ENCODE peak calls at places on chromosomes 11 and 22, in five cellular contexts. Z is cardiac muscle cell, G is heart right ventricle, D is A549, W is brain microvascular endothelial cell. N is an unnamed sample.

GRCh38 chr11:65487467-65488272 is 11.2 kb upstream of the MALAT1 start:
- DNase-seq in Z (peak), G (peak), D (peak), W (peak), N (peak)

GRCh38 chr22:34866501-34867171 is 199.3 kb upstream of the ISX start:
- DNase-seq in Z (peak), G (no peak), D (no peak), W (no peak), N (peak)

GRCh38 chr11:95692526-95693270 is 96.9 kb downstream of the FAM76B start:
- DNase-seq in Z (no peak), G (no peak), D (no peak), W (peak), N (no peak)

GRCh38 chr22:43550024-43550620 is 138.3 kb downstream of the MPPED1 start:
- DNase-seq in Z (no peak), G (no peak), D (no peak), W (no peak), N (no peak)

GRCh38 chr22:47392729-47393128 is 630.3 kb downstream of the TBC1D22A start:
- DNase-seq in Z (no peak), G (no peak), D (no peak), W (no peak), N (no peak)

GRCh38 chr22:37492428-37493344 is 6.5 kb upstream of the MFNG start:
- DNase-seq in Z (peak), G (no peak), D (peak), W (peak), N (peak)

GRCh38 chr22:32175751-32176644 is 16.9 kb upstream of the C22orf42 start:
- DNase-seq in Z (peak), G (no peak), D (no peak), W (no peak), N (no peak)

GRCh38 chr11:88178211-88178610 is 3.0 kb upstream of the RAB38 start:
- DNase-seq in Z (no peak), G (no peak), D (no peak), W (peak), N (peak)

GRCh38 chr22:38788417-38788816 is 5.5 kb downstream of the DNAL4 start:
- DNase-seq in Z (peak), G (peak), D (peak), W (peak), N (peak)

GRCh38 chr11:121451982-121452608 is at the start of gene SORL1:
- DNase-seq in Z (peak), G (peak), D (peak), W (no peak), N (peak)

GRCh38 chr11:66619080-66619554 is 2.7 kb downstream of the RBM14 start:
- DNase-seq in Z (peak), G (no peak), D (peak), W (peak), N (peak)

GRCh38 chr11:68313574-68314202 is 1.3 kb downstream of the LRP5 start:
- DNase-seq in Z (peak), G (no peak), D (peak), W (peak), N (peak)

GRCh38 chr11:86469491-86470388 is 95.1 kb downstream of the CCDC81 start:
- DNase-seq in Z (no peak), G (no peak), D (no peak), W (no peak), N (no peak)

GRCh38 chr11:134074766-134075165 is 5.9 kb downstream of the JAM3 start:
- DNase-seq in Z (no peak), G (no peak), D (no peak), W (no peak), N (no peak)

GRCh38 chr11:45411221-45411946 is 125.2 kb upstream of the SYT13 start:
- DNase-seq in Z (no peak), G (no peak), D (no peak), W (peak), N (peak)

GRCh38 chr11:119509277-119509841 is 86.4 kb upstream of the THY1 start:
- DNase-seq in Z (no peak), G (no peak), D (no peak), W (no peak), N (peak)

GRCh38 chr22:20583471-20583922 is 76.1 kb downstream of the MED15 start:
- DNase-seq in Z (no peak), G (peak), D (peak), W (no peak), N (no peak)

GRCh38 chr22:50641696-50642607 is 14.0 kb upstream of the ARSA start:
- DNase-seq in Z (peak), G (peak), D (no peak), W (peak), N (peak)

GRCh38 chr11:48063424-48063978 is 83.1 kb downstream of the PTPRJ start:
- DNase-seq in Z (peak), G (peak), D (peak), W (peak), N (peak)

GRCh38 chr11:6531267-6531752 is 34.2 kb downstream of the DNHD1 start:
- DNase-seq in Z (peak), G (peak), D (peak), W (peak), N (peak)

GRCh38 chr22:24146190-24146616 is 35.1 kb upstream of the SUSD2 start:
- DNase-seq in Z (peak), G (peak), D (peak), W (peak), N (peak)

GRCh38 chr11:18720811-18721575 is 5.0 kb downstream of the IGSF22 start:
- DNase-seq in Z (peak), G (peak), D (peak), W (peak), N (peak)

GRCh38 chr11:73625690-73626318 is 20.6 kb upstream of the PLEKHB1 start:
- DNase-seq in Z (peak), G (peak), D (peak), W (peak), N (peak)

GRCh38 chr22:38353142-38353629 is 36.0 kb upstream of the CSNK1E start:
- DNase-seq in Z (peak), G (peak), D (peak), W (peak), N (peak)

GRCh38 chr11:111736191-111736590 is 30.0 kb downstream of the PPP2R1B start:
- DNase-seq in Z (no peak), G (no peak), D (no peak), W (peak), N (peak)

GRCh38 chr11:60915250-60915914 is 1.4 kb downstream of the TMEM109 start:
- DNase-seq in Z (peak), G (peak), D (peak), W (peak), N (peak)

GRCh38 chr11:113885897-113886296 is 10.5 kb upstream of the USP28 start:
- DNase-seq in Z (no peak), G (no peak), D (no peak), W (no peak), N (no peak)

GRCh38 chr22:20424937-20425587 is 12.6 kb downstream of the SCARF2 start:
- DNase-seq in Z (no peak), G (peak), D (peak), W (peak), N (peak)

GRCh38 chr11:62666259-62666926 is 1.3 kb downstream of the CSKMT start:
- DNase-seq in Z (no peak), G (no peak), D (no peak), W (no peak), N (no peak)

GRCh38 chr11:100080821-100081220 is 606.3 kb upstream of the ARHGAP42 start:
- DNase-seq in Z (no peak), G (no peak), D (no peak), W (no peak), N (no peak)

GRCh38 chr22:50474711-50475651 is at the start of gene SBF1:
- DNase-seq in Z (peak), G (peak), D (peak), W (peak), N (peak)

GRCh38 chr11:74707602-74708510 is 23.4 kb downstream of the CHRDL2 start:
- DNase-seq in Z (no peak), G (no peak), D (no peak), W (no peak), N (no peak)

DNA sequence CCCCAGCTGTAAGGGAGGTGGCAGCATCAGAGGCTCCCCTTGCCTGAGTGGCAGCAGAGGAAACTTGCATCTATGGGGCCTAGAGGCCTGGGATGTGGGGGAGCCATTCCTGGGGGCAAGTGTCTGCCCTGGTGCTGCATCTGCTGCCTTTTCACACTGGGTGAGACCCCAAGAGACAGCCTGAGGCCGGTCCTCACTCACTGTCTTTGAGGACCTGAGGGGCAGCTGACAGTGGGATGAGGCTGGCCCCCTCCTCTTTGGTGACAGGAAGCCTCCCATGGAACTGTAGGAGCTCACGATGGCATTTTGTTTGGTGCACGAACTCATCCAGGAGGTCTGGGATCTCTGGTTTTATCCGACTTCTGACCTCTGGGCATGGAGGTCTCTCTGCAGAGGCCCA is 82.2 kb upstream of the PRODH start:
- DNase-seq in Z (no peak), G (no peak), D (no peak), W (no peak), N (no peak)
- TF ChIP-seq CTCF in Z (no peak), G (no peak), D (no peak), W (no peak), N (no peak)

GRCh38 chr11:77633856-77634425 is 3.7 kb downstream of the CLNS1A start:
- DNase-seq in Z (no peak), G (no peak), D (no peak), W (no peak), N (no peak)

GRCh38 chr11:77634724-77635123 is 2.9 kb downstream of the CLNS1A start:
- DNase-seq in Z (no peak), G (no peak), D (no peak), W (no peak), N (no peak)

GRCh38 chr11:77636738-77637344 is 753 bp downstream of the CLNS1A start:
- DNase-seq in Z (peak), G (no peak), D (no peak), W (no peak), N (no peak)

GRCh38 chr11:77642228-77642627 is 4.6 kb upstream of the CLNS1A start:
- DNase-seq in Z (no peak), G (no peak), D (no peak), W (no peak), N (no peak)

DNA sequence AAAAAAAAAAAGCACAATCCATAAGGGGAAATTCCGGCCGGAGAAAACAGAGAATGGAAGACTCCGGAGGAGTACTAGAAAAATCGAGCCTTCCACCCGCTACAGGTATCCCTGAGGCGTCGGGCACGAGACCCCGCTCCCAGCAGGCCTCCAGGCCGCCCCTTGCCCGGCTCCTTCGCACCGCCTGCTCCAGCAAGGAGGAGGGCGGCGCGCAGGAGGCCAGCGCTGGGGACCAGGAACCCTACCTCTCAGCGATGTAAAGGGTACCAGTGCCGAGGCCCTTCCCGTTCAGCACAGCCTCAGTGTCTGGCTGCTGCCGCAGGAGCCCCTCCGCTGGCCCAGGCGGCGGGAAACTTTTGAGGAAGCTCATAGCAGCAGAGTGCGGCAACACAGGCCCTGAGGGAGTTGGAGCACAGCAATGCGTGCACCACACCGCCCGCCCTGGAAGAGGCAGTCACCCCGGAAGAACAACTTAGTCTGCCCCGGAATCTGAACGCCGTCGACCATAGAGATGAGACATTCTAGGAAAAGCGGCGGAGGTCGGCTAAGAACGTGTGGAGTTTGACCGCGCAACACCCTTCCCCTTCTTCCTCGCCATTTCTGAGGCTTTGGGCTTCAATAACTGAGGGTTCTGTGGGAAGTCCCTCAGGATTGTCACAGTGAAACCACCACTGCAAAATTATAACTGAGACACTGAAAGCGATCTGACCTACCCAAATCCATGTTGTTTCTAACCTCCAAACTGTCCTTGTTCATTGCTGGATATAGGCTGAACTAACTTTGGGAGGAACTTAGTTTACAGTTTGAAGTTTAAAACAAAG is at the start of gene CLNS1A:
- DNase-seq in Z (peak), G (peak), D (peak), W (peak), N (peak)
- TF ChIP-seq CTCF in Z (no peak), G (peak), D (no peak), W (no peak), N (no peak)

DNA sequence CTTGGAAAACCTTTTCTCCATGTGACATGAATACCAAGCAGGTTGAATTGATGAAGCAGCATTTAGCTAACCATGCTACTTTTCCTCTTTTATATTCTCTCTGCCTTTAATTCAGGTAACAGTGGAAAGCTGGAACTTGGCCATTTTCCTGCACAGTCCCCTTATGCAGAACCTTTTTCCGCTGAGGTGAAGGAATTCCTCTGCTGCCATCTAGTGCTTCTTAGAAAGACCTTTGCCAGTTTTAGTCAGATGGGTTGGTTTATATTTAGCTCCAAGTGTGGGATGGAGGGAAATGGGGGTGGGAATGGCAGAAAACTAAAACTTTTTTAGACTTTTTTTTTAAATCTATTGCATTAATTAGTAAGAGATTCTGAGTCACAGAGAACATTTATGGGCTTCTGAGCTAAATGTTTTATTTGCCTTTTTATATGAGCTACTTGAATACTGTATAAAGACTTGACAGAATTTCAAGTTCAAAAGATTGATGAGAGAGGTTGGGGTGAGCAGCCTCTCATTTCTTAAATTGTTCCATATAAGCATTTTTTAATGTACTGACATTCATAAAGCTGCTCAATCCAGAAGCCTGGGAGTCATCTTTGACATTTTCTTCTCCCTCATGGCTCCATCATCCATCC is 153.9 kb upstream of the ZC3H12C start:
- DNase-seq in Z (peak), G (peak), D (peak), W (peak), N (peak)
- TF ChIP-seq CTCF in Z (peak), G (peak), D (peak), W (peak), N (peak)

GRCh38 chr11:43931717-43932039 is 10.8 kb upstream of the C11orf96 start:
- DNase-seq in Z (no peak), G (no peak), D (peak), W (no peak), N (no peak)
- TF ChIP-seq CTCF in Z (no peak), G (peak), D (no peak), W (no peak), N (no peak)

DNA sequence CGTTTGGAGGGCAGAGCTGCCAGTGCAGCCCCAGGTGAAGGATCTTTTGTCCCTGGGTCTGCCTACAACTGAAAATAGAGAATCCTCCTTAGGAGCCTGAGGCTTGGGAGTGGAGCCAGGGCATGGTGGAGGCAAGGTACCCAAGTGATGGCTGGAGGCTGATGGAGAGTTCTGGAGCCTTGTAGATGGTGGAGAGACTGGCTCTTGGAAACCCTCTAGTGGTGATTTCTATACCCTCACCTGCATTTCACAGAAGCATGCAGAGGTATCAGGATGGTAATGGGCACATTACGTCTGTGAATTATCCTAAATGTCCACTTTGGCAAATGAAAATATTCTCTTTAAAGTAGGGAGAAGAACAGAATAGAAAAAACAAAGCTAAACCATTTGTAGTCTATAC is 44.4 kb downstream of the INSC start:
- DNase-seq in Z (no peak), G (no peak), D (peak), W (peak), N (peak)
- TF ChIP-seq CTCF in Z (peak), G (peak), D (peak), W (peak), N (peak)

DNA sequence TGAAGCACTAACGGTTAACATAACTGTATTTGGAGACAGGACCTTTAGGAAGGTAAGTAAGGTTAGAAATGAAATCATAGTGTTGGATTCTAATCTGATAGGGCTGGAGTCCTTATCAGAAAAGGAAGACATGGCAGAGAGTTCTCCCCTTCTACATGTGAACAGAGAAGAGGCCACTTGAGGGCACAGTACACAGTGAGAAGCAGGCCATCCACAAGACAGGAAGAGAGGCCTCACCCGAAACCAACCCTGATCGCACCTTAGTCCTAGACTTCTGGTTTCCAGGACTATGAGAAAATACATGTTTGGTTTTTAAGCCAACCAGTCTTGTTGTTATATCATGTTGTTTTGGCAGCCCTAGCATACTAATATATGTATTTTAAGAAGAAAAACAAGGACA is 170.0 kb downstream of the LRRC4C start:
- DNase-seq in Z (no peak), G (no peak), D (no peak), W (no peak), N (no peak)
- TF ChIP-seq CTCF in Z (no peak), G (no peak), D (no peak), W (no peak), N (no peak)

DNA sequence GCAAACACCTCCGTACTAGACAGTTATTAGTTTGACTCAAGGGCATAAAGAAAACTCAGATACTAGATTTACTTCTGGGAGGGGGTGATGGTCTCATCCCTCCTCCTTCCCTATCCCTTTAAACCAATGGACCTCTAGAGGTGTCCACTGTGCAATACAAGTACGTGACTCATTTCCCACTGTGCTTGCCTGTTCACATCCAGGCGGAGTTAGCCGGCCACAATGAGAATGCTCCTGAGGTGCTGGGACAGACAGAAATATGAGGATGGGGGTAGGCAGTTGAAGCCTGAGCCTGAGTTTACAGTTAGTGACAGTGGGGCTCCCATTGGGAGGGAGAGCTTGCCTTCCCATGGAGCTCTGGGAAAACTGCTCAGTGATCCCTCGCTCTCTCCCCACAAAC is 8.4 kb upstream of the PMM1 start:
- DNase-seq in Z (no peak), G (no peak), D (no peak), W (peak), N (peak)
- TF ChIP-seq CTCF in Z (no peak), G (no peak), D (no peak), W (peak), N (peak)

DNA sequence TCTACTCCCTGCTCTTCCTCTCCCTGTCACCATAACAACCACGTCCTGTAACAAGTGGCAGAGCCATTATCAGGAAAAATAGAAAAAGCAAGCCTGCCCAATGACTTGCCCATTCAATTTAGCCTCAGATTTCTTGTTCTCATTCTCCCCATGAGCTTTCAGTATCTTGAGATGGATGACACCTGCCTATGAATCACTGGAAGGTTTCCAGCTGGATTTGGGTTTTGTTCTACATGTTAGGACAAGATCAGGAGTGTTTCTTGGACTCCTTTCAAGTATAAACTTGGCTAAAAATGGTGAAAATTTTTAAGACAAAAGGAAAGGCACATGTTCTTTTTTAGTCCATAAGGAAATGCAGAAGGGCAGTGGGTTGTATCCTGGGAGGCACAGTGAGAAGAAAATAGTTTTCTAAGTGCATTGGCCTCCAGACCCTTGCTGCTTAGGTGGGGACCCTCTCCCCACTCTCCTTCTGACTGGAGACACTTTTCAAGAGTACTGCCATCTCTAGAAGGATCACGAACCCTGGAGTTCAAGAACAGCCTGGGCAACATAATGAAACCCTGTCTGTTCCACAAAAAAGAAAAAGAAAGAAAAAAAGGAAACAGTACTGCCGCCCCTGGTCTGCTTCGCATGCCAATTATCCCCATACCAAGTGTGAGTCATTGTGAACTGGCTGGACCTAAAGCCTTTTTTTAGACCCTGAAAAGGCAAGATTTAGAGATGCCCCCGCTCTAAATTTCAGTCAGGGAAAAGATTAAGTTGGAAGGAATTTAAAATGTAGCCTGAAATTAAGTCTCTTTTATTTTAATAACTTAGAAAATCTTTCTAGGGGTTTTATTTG is 51.0 kb downstream of the MTNR1B start:
- DNase-seq in Z (no peak), G (no peak), D (peak), W (peak), N (peak)
- TF ChIP-seq CTCF in Z (no peak), G (no peak), D (no peak), W (peak), N (no peak)